ENCODE peak calls at places on chromosomes 4 and X, in six cellular contexts. One of them, this sample, is unnamed.

GRCh38 chrX:114508836-114509235 is 75.0 kb upstream of the HTR2C start:
- DNase-seq in foreskin fibroblast: no peak
- DNase-seq in cardiac muscle cell: no peak
- DNase-seq in astrocyte of the spinal cord: peak; percentile 5
- DNase-seq in brain microvascular endothelial cell: no peak
- DNase-seq in AG04450: no peak
- DNase-seq in this sample: no peak

GRCh38 chr4:32776435-32777203 is 2056.4 kb downstream of the PCDH7 start:
- DNase-seq in foreskin fibroblast: no peak
- DNase-seq in astrocyte of the spinal cord: no peak
- DNase-seq in brain microvascular endothelial cell: no peak
- DNase-seq in AG04450: no peak
- DNase-seq in cardiac muscle cell: no peak
- DNase-seq in this sample: no peak

GRCh38 chr4:186201535-186202230 is 10.3 kb downstream of the CYP4V2 start:
- DNase-seq in AG04450: no peak
- DNase-seq in foreskin fibroblast: peak; percentile 71
- DNase-seq in brain microvascular endothelial cell: peak; percentile 36
- DNase-seq in cardiac muscle cell: peak; percentile 42
- DNase-seq in astrocyte of the spinal cord: no peak
- DNase-seq in this sample: peak; percentile 51

GRCh38 chrX:93319604-93320003 is 353.8 kb downstream of the NAP1L3 start:
- DNase-seq in foreskin fibroblast: no peak
- DNase-seq in astrocyte of the spinal cord: no peak
- DNase-seq in cardiac muscle cell: no peak
- DNase-seq in brain microvascular endothelial cell: no peak
- DNase-seq in AG04450: no peak
- DNase-seq in this sample: no peak

GRCh38 chr4:87855540-87855939 is 22.8 kb downstream of the MEPE start:
- DNase-seq in brain microvascular endothelial cell: no peak
- DNase-seq in cardiac muscle cell: no peak
- DNase-seq in foreskin fibroblast: no peak
- DNase-seq in AG04450: no peak
- DNase-seq in astrocyte of the spinal cord: no peak
- DNase-seq in this sample: no peak

GRCh38 chr4:119728692-119729593 is 100.3 kb upstream of the PDE5A start:
- DNase-seq in AG04450: no peak
- DNase-seq in brain microvascular endothelial cell: no peak
- DNase-seq in astrocyte of the spinal cord: peak; percentile 48
- DNase-seq in cardiac muscle cell: no peak
- DNase-seq in foreskin fibroblast: peak; percentile 70
- DNase-seq in this sample: no peak

GRCh38 chr4:3009422-3009821 is 46.1 kb downstream of the GRK4 start:
- DNase-seq in AG04450: no peak
- DNase-seq in cardiac muscle cell: peak; percentile 10
- DNase-seq in brain microvascular endothelial cell: no peak
- DNase-seq in foreskin fibroblast: peak; percentile 70
- DNase-seq in astrocyte of the spinal cord: peak; percentile 6
- DNase-seq in this sample: peak; percentile 15

GRCh38 chr4:80306255-80306654 is 29.3 kb upstream of the CFAP299 start:
- DNase-seq in cardiac muscle cell: no peak
- DNase-seq in astrocyte of the spinal cord: peak; percentile 45
- DNase-seq in AG04450: no peak
- DNase-seq in brain microvascular endothelial cell: no peak
- DNase-seq in foreskin fibroblast: peak; percentile 55
- DNase-seq in this sample: no peak

GRCh38 chr4:72864898-72865297 is 204.6 kb downstream of the COX18 start:
- DNase-seq in cardiac muscle cell: no peak
- DNase-seq in astrocyte of the spinal cord: no peak
- DNase-seq in foreskin fibroblast: no peak
- DNase-seq in AG04450: no peak
- DNase-seq in brain microvascular endothelial cell: no peak
- DNase-seq in this sample: no peak

GRCh38 chrX:107825698-107826285 is at the start of gene MID2:
- DNase-seq in cardiac muscle cell: peak; percentile 46
- DNase-seq in brain microvascular endothelial cell: no peak
- DNase-seq in AG04450: no peak
- DNase-seq in foreskin fibroblast: peak; percentile 54
- DNase-seq in astrocyte of the spinal cord: peak; percentile 28
- DNase-seq in this sample: peak; percentile 49

GRCh38 chr4:16259531-16260246 is 33.4 kb upstream of the TAPT1 start:
- DNase-seq in astrocyte of the spinal cord: no peak
- DNase-seq in brain microvascular endothelial cell: peak; percentile 5
- DNase-seq in foreskin fibroblast: peak; percentile 49
- DNase-seq in AG04450: no peak
- DNase-seq in cardiac muscle cell: peak; percentile 80
- DNase-seq in this sample: peak; percentile 64

GRCh38 chr4:42152507-42153504 is at the start of gene BEND4:
- DNase-seq in cardiac muscle cell: no peak
- DNase-seq in AG04450: no peak
- DNase-seq in astrocyte of the spinal cord: no peak
- DNase-seq in brain microvascular endothelial cell: no peak
- DNase-seq in foreskin fibroblast: no peak
- DNase-seq in this sample: no peak

GRCh38 chr4:110088670-110089069 is 109.7 kb downstream of the ELOVL6 start:
- DNase-seq in AG04450: peak; percentile 26
- DNase-seq in foreskin fibroblast: peak; percentile 32
- DNase-seq in cardiac muscle cell: peak; percentile 55
- DNase-seq in astrocyte of the spinal cord: peak; percentile 74
- DNase-seq in brain microvascular endothelial cell: no peak
- DNase-seq in this sample: peak; percentile 20

GRCh38 chr4:123836919-123837605 is 440.5 kb downstream of the SPRY1 start:
- DNase-seq in AG04450: no peak
- DNase-seq in astrocyte of the spinal cord: peak; percentile 38
- DNase-seq in cardiac muscle cell: no peak
- DNase-seq in brain microvascular endothelial cell: no peak
- DNase-seq in foreskin fibroblast: peak; percentile 46
- DNase-seq in this sample: no peak

GRCh38 chr4:17618926-17619325 is 4.5 kb downstream of the MED28 start:
- DNase-seq in cardiac muscle cell: no peak
- DNase-seq in AG04450: no peak
- DNase-seq in astrocyte of the spinal cord: no peak
- DNase-seq in brain microvascular endothelial cell: no peak
- DNase-seq in foreskin fibroblast: peak; percentile 60
- DNase-seq in this sample: peak; percentile 15

GRCh38 chr4:17619416-17620105 is 5.1 kb downstream of the MED28 start:
- DNase-seq in cardiac muscle cell: no peak
- DNase-seq in astrocyte of the spinal cord: peak; percentile 36
- DNase-seq in brain microvascular endothelial cell: peak; percentile 59
- DNase-seq in AG04450: peak; percentile 64
- DNase-seq in foreskin fibroblast: peak; percentile 90
- DNase-seq in this sample: peak; percentile 79

GRCh38 chr4:17614416-17615299 is at the start of gene MED28:
- DNase-seq in cardiac muscle cell: peak; percentile 96
- DNase-seq in brain microvascular endothelial cell: peak; percentile 96
- DNase-seq in foreskin fibroblast: peak; percentile 98
- DNase-seq in astrocyte of the spinal cord: peak; percentile 95
- DNase-seq in AG04450: peak; percentile 93
- DNase-seq in this sample: peak; percentile 97

GRCh38 chr4:17613761-17614415 is 553 bp upstream of the MED28 start:
- DNase-seq in AG04450: peak; percentile 56
- DNase-seq in foreskin fibroblast: peak; percentile 89
- DNase-seq in brain microvascular endothelial cell: peak; percentile 64
- DNase-seq in cardiac muscle cell: peak; percentile 68
- DNase-seq in astrocyte of the spinal cord: no peak
- DNase-seq in this sample: peak; percentile 81

GRCh38 chr4:17616283-17616682 is 1.8 kb downstream of the MED28 start:
- DNase-seq in cardiac muscle cell: no peak
- DNase-seq in brain microvascular endothelial cell: no peak
- DNase-seq in foreskin fibroblast: no peak
- DNase-seq in astrocyte of the spinal cord: no peak
- DNase-seq in AG04450: no peak
- DNase-seq in this sample: no peak
- H3K4me3 ChIP-seq in cardiac muscle cell: no peak overlapping the region
- H3K4me3 ChIP-seq in brain microvascular endothelial cell: peak overlapping the region; percentile 1
- H3K4me3 ChIP-seq in foreskin fibroblast: peak overlapping the region; percentile 63
- H3K4me3 ChIP-seq in astrocyte of the spinal cord: no peak overlapping the region
- H3K4me3 ChIP-seq in AG04450: peak overlapping the region; percentile 45
- H3K4me3 ChIP-seq in this sample: no peak overlapping the region

GRCh38 chrX:19613645-19614323 is 98.5 kb upstream of the MAP3K15 start:
- DNase-seq in astrocyte of the spinal cord: no peak
- DNase-seq in foreskin fibroblast: no peak
- DNase-seq in AG04450: no peak
- DNase-seq in brain microvascular endothelial cell: no peak
- DNase-seq in cardiac muscle cell: no peak
- DNase-seq in this sample: no peak

GRCh38 chrX:19611636-19612376 is 96.5 kb upstream of the MAP3K15 start:
- DNase-seq in astrocyte of the spinal cord: no peak
- DNase-seq in cardiac muscle cell: no peak
- DNase-seq in foreskin fibroblast: no peak
- DNase-seq in AG04450: no peak
- DNase-seq in brain microvascular endothelial cell: no peak
- DNase-seq in this sample: no peak

GRCh38 chrX:19616959-19617358 is 101.7 kb upstream of the MAP3K15 start:
- DNase-seq in foreskin fibroblast: peak; percentile 59
- DNase-seq in astrocyte of the spinal cord: no peak
- DNase-seq in brain microvascular endothelial cell: no peak
- DNase-seq in AG04450: no peak
- DNase-seq in cardiac muscle cell: peak; percentile 27
- DNase-seq in this sample: peak; percentile 34

GRCh38 chrX:19616016-19616415 is 100.7 kb upstream of the MAP3K15 start:
- DNase-seq in foreskin fibroblast: no peak
- DNase-seq in cardiac muscle cell: no peak
- DNase-seq in AG04450: no peak
- DNase-seq in brain microvascular endothelial cell: no peak
- DNase-seq in astrocyte of the spinal cord: no peak
- DNase-seq in this sample: no peak

DNA sequence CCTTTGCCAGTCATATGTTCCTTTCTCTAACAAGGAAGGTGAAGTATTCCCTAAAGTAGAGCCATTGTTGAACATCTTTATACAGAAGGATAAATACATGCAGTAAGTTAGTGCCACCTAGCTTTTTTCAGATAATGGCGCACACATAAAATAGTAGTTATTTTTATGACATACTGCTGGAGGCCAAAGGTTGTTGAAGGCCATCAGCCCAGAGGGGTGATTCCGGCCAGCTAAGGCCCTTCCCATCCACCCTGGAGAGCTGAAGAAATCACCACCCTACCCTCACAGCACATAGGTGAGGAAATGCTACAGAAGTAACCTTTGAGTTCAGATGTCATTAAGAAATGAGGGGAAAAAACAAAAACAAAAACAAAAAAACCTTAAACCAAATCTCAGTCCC is 102.2 kb upstream of the MAP3K15 start:
- DNase-seq in brain microvascular endothelial cell: no peak
- DNase-seq in cardiac muscle cell: no peak
- DNase-seq in astrocyte of the spinal cord: no peak
- DNase-seq in AG04450: no peak
- DNase-seq in foreskin fibroblast: no peak
- DNase-seq in this sample: no peak
- TF ChIP-seq CTCF in brain microvascular endothelial cell: no peak
- TF ChIP-seq CTCF in cardiac muscle cell: no peak
- TF ChIP-seq CTCF in astrocyte of the spinal cord: no peak
- TF ChIP-seq CTCF in AG04450: no peak
- TF ChIP-seq CTCF in foreskin fibroblast: no peak
- TF ChIP-seq CTCF in this sample: no peak

GRCh38 chr4:99759988-99760387 is 56.6 kb upstream of the DAPP1 start:
- DNase-seq in astrocyte of the spinal cord: peak; percentile 8
- DNase-seq in AG04450: no peak
- DNase-seq in foreskin fibroblast: no peak
- DNase-seq in brain microvascular endothelial cell: no peak
- DNase-seq in cardiac muscle cell: no peak
- DNase-seq in this sample: no peak

GRCh38 chr4:99763635-99764101 is 53.0 kb upstream of the DAPP1 start:
- DNase-seq in foreskin fibroblast: peak; percentile 89
- DNase-seq in brain microvascular endothelial cell: peak; percentile 90
- DNase-seq in AG04450: peak; percentile 49
- DNase-seq in cardiac muscle cell: peak; percentile 79
- DNase-seq in astrocyte of the spinal cord: peak; percentile 95
- DNase-seq in this sample: peak; percentile 91

GRCh38 chr4:99759346-99759984 is 57.2 kb upstream of the DAPP1 start:
- DNase-seq in brain microvascular endothelial cell: no peak
- DNase-seq in AG04450: no peak
- DNase-seq in cardiac muscle cell: no peak
- DNase-seq in foreskin fibroblast: no peak
- DNase-seq in astrocyte of the spinal cord: peak; percentile 18
- DNase-seq in this sample: no peak

DNA sequence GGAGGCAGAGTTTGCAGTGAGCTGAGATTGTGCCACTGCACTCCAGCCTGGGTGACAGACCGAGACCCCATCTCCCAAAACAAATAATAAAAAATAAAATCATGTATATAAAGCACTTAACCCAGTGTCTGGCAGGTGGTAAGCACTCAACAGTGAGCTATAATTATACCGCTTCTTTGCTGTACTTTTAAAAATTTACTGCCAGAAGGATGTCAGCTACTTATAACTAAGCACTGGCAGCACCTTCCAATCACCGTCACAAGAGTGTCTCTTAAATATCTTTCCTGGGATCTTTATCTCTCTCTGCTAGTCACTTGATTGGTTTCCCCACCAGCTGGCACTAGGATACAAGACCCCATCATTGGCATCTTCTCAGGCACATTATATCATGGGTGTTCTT is 53.9 kb upstream of the DAPP1 start:
- DNase-seq in cardiac muscle cell: no peak
- DNase-seq in brain microvascular endothelial cell: no peak
- DNase-seq in foreskin fibroblast: no peak
- DNase-seq in astrocyte of the spinal cord: no peak
- DNase-seq in AG04450: no peak
- DNase-seq in this sample: no peak
- H3K4me3 ChIP-seq in cardiac muscle cell: no peak overlapping the region
- H3K4me3 ChIP-seq in brain microvascular endothelial cell: no peak overlapping the region
- H3K4me3 ChIP-seq in foreskin fibroblast: no peak overlapping the region
- H3K4me3 ChIP-seq in astrocyte of the spinal cord: no peak overlapping the region
- H3K4me3 ChIP-seq in AG04450: no peak overlapping the region
- H3K4me3 ChIP-seq in this sample: no peak overlapping the region

DNA sequence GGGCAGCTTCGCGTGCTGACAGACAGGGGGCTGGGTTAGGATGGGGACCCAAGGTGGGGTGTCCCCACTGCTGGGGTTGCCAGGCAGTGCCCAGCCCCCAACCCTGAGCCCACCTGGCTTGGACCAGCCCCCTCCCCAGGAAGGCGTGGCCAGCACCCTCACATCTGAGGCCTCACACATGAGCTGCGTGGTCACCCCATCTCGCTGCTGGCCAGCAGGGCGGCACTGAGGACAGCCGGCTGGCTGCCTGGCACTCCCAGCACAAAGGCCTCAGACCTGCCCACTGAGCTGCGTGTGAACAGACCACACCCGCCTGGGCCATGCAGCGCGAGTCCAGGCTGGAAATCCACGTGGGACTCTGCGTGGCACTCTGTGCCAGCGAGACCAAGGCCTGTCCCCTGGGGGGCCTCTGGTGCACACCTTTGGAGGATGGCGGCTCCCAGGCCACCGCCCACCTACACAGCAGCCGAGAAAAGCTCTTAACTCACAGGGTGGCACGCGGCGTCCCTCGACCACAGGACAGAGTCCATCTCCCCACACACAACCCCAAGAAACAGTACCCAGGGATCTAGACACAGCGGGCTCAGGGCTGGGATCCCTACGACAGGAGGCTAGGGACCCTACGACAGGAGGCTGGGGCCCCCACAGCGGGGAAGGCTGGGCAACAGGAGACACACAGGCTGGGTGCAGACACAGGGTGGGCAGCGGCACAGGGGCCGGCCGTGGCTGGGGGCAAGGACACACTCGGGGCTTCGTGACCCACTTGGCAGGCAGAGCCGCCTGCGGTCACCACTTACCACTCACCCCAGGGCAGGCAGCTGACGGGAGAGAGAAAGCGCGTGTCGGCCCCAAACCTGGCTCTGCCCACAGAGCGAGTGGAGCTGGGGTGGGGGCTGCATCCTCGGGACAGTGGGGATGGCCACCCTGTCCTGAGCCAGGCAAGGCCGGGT is 9.8 kb downstream of the DGKQ start:
- DNase-seq in foreskin fibroblast: no peak
- DNase-seq in astrocyte of the spinal cord: no peak
- DNase-seq in brain microvascular endothelial cell: no peak
- DNase-seq in AG04450: no peak
- DNase-seq in cardiac muscle cell: no peak
- DNase-seq in this sample: no peak
- TF ChIP-seq CTCF in foreskin fibroblast: no peak
- TF ChIP-seq CTCF in astrocyte of the spinal cord: no peak
- TF ChIP-seq CTCF in brain microvascular endothelial cell: no peak
- TF ChIP-seq CTCF in AG04450: no peak
- TF ChIP-seq CTCF in cardiac muscle cell: no peak
- TF ChIP-seq CTCF in this sample: no peak

This sample was measured in cardiac fibroblast.